ENCODE peak calls at places on chromosomes 2 and 18, in eight cellular contexts. D is body of pancreas, N is K562, H is stomach, A is esophagus muscularis mucosa, L is HCT116, M is right lobe of liver, O is heart left ventricle. S is an unnamed sample.

GRCh38 chr2:49248506-49248905 is 94.2 kb upstream of the FSHR start:
- DNase-seq in D (peak; percentile 16), N (no peak), H (no peak), A (no peak), L (no peak), M (no peak), O (no peak), S (no peak)

GRCh38 chr2:136670-137069 is 90.4 kb upstream of the FAM110C start:
- DNase-seq in D (no peak), N (no peak), H (no peak), A (no peak), L (no peak), M (no peak), O (no peak), S (no peak)

GRCh38 chr18:32441536-32441935 is 29.1 kb downstream of the GAREM1 start:
- DNase-seq in D (no peak), N (no peak), H (no peak), A (no peak), L (no peak), M (no peak), O (no peak), S (no peak)

GRCh38 chr2:96556441-96557330 is 20.1 kb downstream of the ARID5A start:
- DNase-seq in D (peak; percentile 62), N (peak; percentile 48), H (peak; percentile 59), A (no peak), L (peak; percentile 97), M (peak; percentile 77), O (no peak), S (no peak)

GRCh38 chr18:35406666-35407065 is 29.5 kb upstream of the ZNF396 start:
- DNase-seq in D (no peak), N (peak; percentile 67), H (no peak), A (no peak), L (no peak), M (no peak), O (no peak), S (no peak)

GRCh38 chr2:232927041-232927792 is 57.2 kb downstream of the SNORC start:
- DNase-seq in D (no peak), N (no peak), H (no peak), A (no peak), L (no peak), M (no peak), O (no peak), S (no peak)

GRCh38 chr2:54500404-54501147 is 44.4 kb downstream of the SPTBN1 start:
- DNase-seq in D (no peak), N (no peak), H (no peak), A (no peak), L (no peak), M (no peak), O (no peak), S (no peak)

GRCh38 chr2:47607315-47608061 is 175.5 kb upstream of the MSH6 start:
- DNase-seq in D (no peak), N (no peak), H (no peak), A (no peak), L (no peak), M (no peak), O (no peak), S (no peak)

GRCh38 chr2:176388886-176389285 is 119.6 kb downstream of the MTX2 start:
- DNase-seq in D (no peak), N (no peak), H (no peak), A (no peak), L (no peak), M (no peak), O (no peak), S (no peak)

GRCh38 chr18:62808116-62808515 is 92.8 kb downstream of the PHLPP1 start:
- DNase-seq in D (no peak), N (no peak), H (no peak), A (no peak), L (no peak), M (no peak), O (no peak), S (no peak)

GRCh38 chr2:69797836-69798465 is 31.5 kb upstream of the GMCL1 start:
- DNase-seq in D (no peak), N (no peak), H (no peak), A (peak; percentile 14), L (no peak), M (no peak), O (no peak), S (no peak)

GRCh38 chr2:4803396-4803795 is 888.8 kb upstream of the SOX11 start:
- DNase-seq in D (no peak), N (no peak), H (no peak), A (no peak), L (no peak), M (no peak), O (no peak), S (no peak)

GRCh38 chr2:132974477-132975050 is 304.6 kb upstream of the LYPD1 start:
- DNase-seq in D (no peak), N (no peak), H (no peak), A (no peak), L (no peak), M (no peak), O (no peak), S (no peak)

GRCh38 chr2:100703213-100703612 is 116.7 kb upstream of the NPAS2 start:
- DNase-seq in D (no peak), N (no peak), H (no peak), A (peak; percentile 57), L (no peak), M (no peak), O (no peak), S (no peak)

GRCh38 chr2:106269591-106270291 is 75.6 kb upstream of the UXS1 start:
- DNase-seq in D (peak; percentile 95), N (peak; percentile 28), H (peak; percentile 92), A (peak; percentile 91), L (no peak), M (peak; percentile 94), O (peak; percentile 44), S (peak; percentile 38)

GRCh38 chr2:219619235-219619634 is 8.2 kb upstream of the SLC4A3 start:
- DNase-seq in D (no peak), N (peak; percentile 40), H (no peak), A (no peak), L (no peak), M (no peak), O (no peak), S (no peak)

GRCh38 chr18:63028380-63028779 is 291.2 kb downstream of the BCL2 start:
- DNase-seq in D (no peak), N (no peak), H (no peak), A (no peak), L (no peak), M (no peak), O (no peak), S (no peak)

GRCh38 chr2:234091432-234091879 is 41.0 kb downstream of the SPP2 start:
- DNase-seq in D (peak; percentile 66), N (no peak), H (peak; percentile 60), A (no peak), L (no peak), M (no peak), O (no peak), S (peak; percentile 35)

GRCh38 chr2:85589982-85590791 is 5.4 kb upstream of the RNF181 start:
- DNase-seq in D (peak; percentile 67), N (no peak), H (peak; percentile 53), A (no peak), L (no peak), M (peak; percentile 62), O (peak; percentile 66), S (no peak)

GRCh38 chr2:231807020-231807419 is 20.8 kb downstream of the COPS7B start:
- DNase-seq in D (no peak), N (no peak), H (no peak), A (no peak), L (no peak), M (no peak), O (no peak), S (no peak)

GRCh38 chr2:9471212-9471611 is 3.1 kb upstream of the IAH1 start:
- DNase-seq in D (no peak), N (no peak), H (no peak), A (no peak), L (no peak), M (no peak), O (no peak), S (no peak)

GRCh38 chr2:47656715-47657600 is 126.0 kb upstream of the MSH6 start:
- DNase-seq in D (no peak), N (no peak), H (no peak), A (no peak), L (no peak), M (no peak), O (no peak), S (no peak)

GRCh38 chr2:180038997-180039396 is 31.9 kb upstream of the CWC22 start:
- DNase-seq in D (no peak), N (no peak), H (no peak), A (no peak), L (no peak), M (no peak), O (no peak), S (no peak)

DNA sequence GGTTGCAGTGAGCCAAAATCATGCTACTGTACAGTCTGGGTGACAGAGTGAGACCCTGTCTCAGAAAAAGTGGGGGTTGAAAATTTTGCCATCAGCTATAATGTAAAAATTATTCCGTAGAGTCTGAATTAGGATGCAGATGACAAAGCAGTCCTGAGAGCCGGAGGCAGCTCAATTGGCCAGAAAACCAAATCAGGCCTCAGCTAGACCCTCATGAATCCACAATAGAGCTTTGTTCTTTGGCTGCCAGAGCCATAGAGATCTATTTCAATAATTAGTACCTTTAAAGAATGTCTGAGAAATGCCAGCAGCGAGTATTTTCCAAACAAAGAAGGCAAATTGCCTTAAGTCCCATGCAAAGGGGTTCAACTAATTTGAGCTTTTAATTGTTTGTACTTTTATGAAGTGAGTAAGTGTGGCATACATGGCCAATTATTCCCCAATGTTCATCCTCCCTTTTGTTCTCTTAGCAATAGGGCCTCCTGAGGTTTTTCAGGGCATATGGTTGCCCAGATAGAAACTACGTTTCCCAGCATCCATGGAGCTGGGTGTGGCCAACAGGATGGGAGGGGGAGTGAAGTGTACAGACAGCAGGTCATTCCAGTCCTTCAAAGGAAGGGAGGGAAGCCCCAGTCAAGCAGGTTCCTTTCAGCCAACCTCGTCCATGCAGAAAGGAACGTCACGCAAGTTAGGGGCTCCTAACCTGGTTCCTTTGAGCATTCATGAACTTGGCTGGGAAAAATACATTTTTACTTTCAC is 211.3 kb upstream of the APCDD1 start:
- DNase-seq in D (no peak), N (peak; percentile 22), H (no peak), A (no peak), L (no peak), M (no peak), O (no peak), S (peak; percentile 55)
- H3K4me3 ChIP-seq in D (no peak overlapping the region), N (no peak overlapping the region), H (no peak overlapping the region), A (no peak overlapping the region), L (no peak overlapping the region), M (no peak overlapping the region), O (no peak overlapping the region), S (no peak overlapping the region)

GRCh38 chr18:655445-655844 is 2.0 kb upstream of the TYMS start:
- DNase-seq in D (no peak), N (no peak), H (no peak), A (no peak), L (no peak), M (no peak), O (no peak), S (no peak)
- H3K27ac ChIP-seq in D (no peak overlapping the region), N (no peak overlapping the region), H (no peak overlapping the region), A (no peak overlapping the region), L (no peak overlapping the region), M (no peak overlapping the region), O (no peak overlapping the region), S (no peak overlapping the region)

GRCh38 chr2:241489733-241490443 is 18.5 kb downstream of the STK25 start:
- DNase-seq in D (no peak), N (peak; percentile 73), H (peak; percentile 63), A (no peak), L (no peak), M (no peak), O (no peak), S (no peak)
- TF ChIP-seq POLR2A in D (no peak), N (no peak), H (no peak), A (no peak), L (no peak), M (no peak), O (no peak), S (no peak)

GRCh38 chr2:158191076-158191566 is 89.4 kb downstream of the UPP2 start:
- DNase-seq in D (no peak), N (no peak), H (no peak), A (no peak), L (peak; percentile 13), M (no peak), O (no peak), S (no peak)
- H3K4me3 ChIP-seq in D (no peak overlapping the region), N (no peak overlapping the region), H (peak overlapping the region; percentile 16), A (peak overlapping the region; percentile 36), L (no peak overlapping the region), M (peak overlapping the region; percentile 20), O (peak overlapping the region; percentile 45), S (peak overlapping the region; percentile 35)

S was measured in breast epithelium.